ENCODE peak calls at places on chromosome 19, in nine cellular contexts. K, B, O, Q, D, W, E, P and I are unnamed samples.

GRCh38 chr19:55353803-55354697 is 469 bp downstream of the COX6B2 start:
- DNase-seq in K (peak), B (peak), O (peak), Q (no peak), D (peak), W (peak), E (no peak), P (peak), I (no peak)

GRCh38 chr19:53657778-53658177 is 26.0 kb downstream of the DPRX start:
- DNase-seq in K (no peak), B (no peak), O (no peak), Q (no peak), D (no peak), W (no peak), E (no peak), P (no peak), I (no peak)

GRCh38 chr19:54155694-54156093 is 3.8 kb downstream of the LENG1 start:
- DNase-seq in K (no peak), B (peak), O (no peak), Q (no peak), D (no peak), W (no peak), E (no peak), P (no peak), I (no peak)

GRCh38 chr19:47411101-47411500 is 8.2 kb downstream of the MEIS3 start:
- DNase-seq in K (no peak), B (no peak), O (no peak), Q (no peak), D (no peak), W (no peak), E (no peak), P (no peak), I (no peak)

GRCh38 chr19:52297601-52298358 is 811 bp downstream of the ZNF480 start:
- DNase-seq in K (no peak), B (no peak), O (peak), Q (no peak), D (no peak), W (no peak), E (no peak), P (no peak), I (no peak)

GRCh38 chr19:45169602-45170001 is 8.4 kb downstream of the TRAPPC6A start:
- DNase-seq in K (no peak), B (no peak), O (no peak), Q (no peak), D (no peak), W (no peak), E (no peak), P (no peak), I (no peak)

GRCh38 chr19:51327066-51327985 is 14.6 kb downstream of the VSIG10L start:
- DNase-seq in K (peak), B (peak), O (peak), Q (no peak), D (peak), W (peak), E (no peak), P (no peak), I (no peak)

GRCh38 chr19:8515317-8515716 is 1.4 kb upstream of the ZNF414 start:
- DNase-seq in K (no peak), B (no peak), O (no peak), Q (no peak), D (peak), W (no peak), E (no peak), P (no peak), I (no peak)

GRCh38 chr19:35346193-35347052 is 1.3 kb upstream of the FFAR1 start:
- DNase-seq in K (no peak), B (no peak), O (no peak), Q (no peak), D (peak), W (peak), E (no peak), P (peak), I (no peak)

GRCh38 chr19:49106648-49107135 is 7.5 kb upstream of the LIN7B start:
- DNase-seq in K (peak), B (peak), O (peak), Q (peak), D (peak), W (peak), E (peak), P (peak), I (peak)

GRCh38 chr19:18290250-18291018 is 9.0 kb upstream of the JUND start:
- DNase-seq in K (peak), B (no peak), O (no peak), Q (no peak), D (peak), W (no peak), E (no peak), P (no peak), I (no peak)

GRCh38 chr19:38224014-38224862 is at the start of gene DPF1:
- DNase-seq in K (peak), B (peak), O (peak), Q (peak), D (no peak), W (peak), E (peak), P (peak), I (peak)

GRCh38 chr19:54918499-54918898 is 12.6 kb downstream of the NCR1 start:
- DNase-seq in K (no peak), B (peak), O (no peak), Q (no peak), D (no peak), W (no peak), E (no peak), P (no peak), I (no peak)

GRCh38 chr19:4971424-4971793 is 2.5 kb downstream of the KDM4B start:
- DNase-seq in K (no peak), B (peak), O (peak), Q (peak), D (no peak), W (peak), E (no peak), P (peak), I (no peak)

GRCh38 chr19:47610902-47611301 is 2.0 kb downstream of the BICRA start:
- DNase-seq in K (no peak), B (no peak), O (peak), Q (no peak), D (no peak), W (no peak), E (no peak), P (no peak), I (no peak)

GRCh38 chr19:34577531-34578101 is 96.1 kb downstream of the WTIP start:
- DNase-seq in K (no peak), B (peak), O (no peak), Q (no peak), D (no peak), W (no peak), E (no peak), P (no peak), I (no peak)

GRCh38 chr19:2054763-2055162 is 3.7 kb upstream of the MKNK2 start:
- DNase-seq in K (no peak), B (no peak), O (no peak), Q (no peak), D (no peak), W (no peak), E (no peak), P (peak), I (no peak)

GRCh38 chr19:39132344-39132969 is 6.9 kb downstream of the PAK4 start:
- DNase-seq in K (no peak), B (no peak), O (no peak), Q (no peak), D (no peak), W (no peak), E (no peak), P (no peak), I (no peak)

GRCh38 chr19:50803633-50804419 is 13.6 kb downstream of the ACP4 start:
- DNase-seq in K (peak), B (no peak), O (peak), Q (no peak), D (no peak), W (no peak), E (no peak), P (peak), I (no peak)

GRCh38 chr19:51346742-51347141 is 4.8 kb upstream of the VSIG10L start:
- DNase-seq in K (no peak), B (no peak), O (no peak), Q (no peak), D (no peak), W (no peak), E (no peak), P (no peak), I (no peak)

GRCh38 chr19:49923055-49924003 is 5.7 kb upstream of the ATF5 start:
- DNase-seq in K (no peak), B (no peak), O (no peak), Q (no peak), D (no peak), W (no peak), E (no peak), P (peak), I (no peak)

GRCh38 chr19:54727562-54727961 is 3.3 kb downstream of the KIR3DL3 start:
- DNase-seq in K (no peak), B (no peak), O (no peak), Q (no peak), D (no peak), W (no peak), E (no peak), P (no peak), I (no peak)

GRCh38 chr19:7792286-7792685 is 29.2 kb downstream of the CLEC4M start:
- DNase-seq in K (peak), B (no peak), O (peak), Q (no peak), D (no peak), W (peak), E (no peak), P (no peak), I (no peak)